ENCODE peak calls at places on chromosomes 1 and 21, in ten cellular contexts. H is HL-60; F is CD8-positive, alpha-beta memory T cell; V is HFF-Myc; L is adipocyte; M is anterior cingulate cortex; P is endothelial cell; N is esophagus squamous epithelium; J is NCI-H1436 treated with DMSO at 0.1 percent for 48 hours; U is central memory CD4-positive, alpha-beta T cell. K is an unnamed sample.
A peak's percentile ranks its signal among the peaks of the same experiment; 100 is the strongest.

GRCh38 chr1:38029081-38029681 is 16.6 kb downstream of the UTP11 start:
- DNase-seq in M (no peak), N (no peak), P (no peak), V (no peak), H (no peak), U (no peak), L (no peak), F (no peak), J (no peak), K (peak; percentile 56)

GRCh38 chr1:26696191-26696644 is 403 bp downstream of the ARID1A start:
- DNase-seq in L (peak; percentile 75), J (no peak), F (no peak), P (peak; percentile 32), V (no peak), N (no peak), H (no peak), U (no peak), M (no peak), K (no peak)

GRCh38 chr1:169529068-169529642 is 43.4 kb upstream of the SLC19A2 start:
- DNase-seq in N (no peak), J (no peak), F (no peak), H (peak; percentile 29), M (no peak), V (no peak), U (no peak), P (no peak), L (no peak), K (no peak)

GRCh38 chr1:234978397-234979291 is 150.0 kb downstream of the TOMM20 start:
- DNase-seq in F (peak; percentile 52), U (peak; percentile 75), M (peak; percentile 78), P (no peak), V (no peak), J (peak; percentile 36), H (peak; percentile 79), N (no peak), L (peak; percentile 50), K (no peak)

GRCh38 chr1:33295023-33295422 is 25.9 kb downstream of the A3GALT2 start:
- DNase-seq in N (no peak), V (no peak), F (no peak), U (no peak), M (no peak), J (no peak), L (no peak), H (no peak), P (no peak), K (no peak)

GRCh38 chr1:17893891-17894631 is 138.9 kb downstream of the ACTL8 start:
- DNase-seq in L (peak; percentile 42), J (no peak), M (no peak), V (no peak), N (no peak), F (no peak), P (no peak), U (no peak), H (no peak), K (no peak)

GRCh38 chr21:32456497-32456918 is 44.0 kb downstream of the EVA1C start:
- DNase-seq in H (no peak), P (no peak), N (no peak), U (no peak), J (no peak), L (peak; percentile 60), M (no peak), F (no peak), V (peak; percentile 20), K (no peak)

GRCh38 chr1:151888972-151889570 is 20.2 kb downstream of the THEM4 start:
- DNase-seq in M (no peak), V (no peak), J (no peak), L (peak; percentile 38), H (no peak), F (peak; percentile 24), N (no peak), P (no peak), U (peak; percentile 39), K (no peak)

GRCh38 chr1:200525167-200526123 is 95.1 kb downstream of the KIF14 start:
- DNase-seq in J (no peak), V (no peak), F (no peak), N (no peak), L (no peak), M (no peak), H (no peak), P (no peak), U (no peak), K (no peak)

GRCh38 chr1:159146996-159147395 is 24.4 kb upstream of the CADM3 start:
- DNase-seq in U (no peak), L (no peak), P (no peak), V (no peak), F (no peak), N (no peak), H (no peak), M (no peak), J (no peak), K (no peak)

GRCh38 chr1:58581641-58582040 is 4.6 kb upstream of the TACSTD2 start:
- DNase-seq in P (no peak), J (no peak), H (no peak), F (no peak), U (no peak), V (no peak), L (no peak), M (no peak), N (no peak), K (no peak)

K was measured in glutamatergic neuron.